ENCODE peak calls at places on chromosomes 13 and 19, in four cellular contexts. One of them, this sample, is unnamed.

GRCh38 chr19:53704011-53704410 is 72.2 kb downstream of the DPRX start:
- DNase-seq in WTC11: no peak
- DNase-seq in GM12878: no peak
- DNase-seq in HepG2: no peak
- DNase-seq in this sample: no peak

GRCh38 chr19:3604987-3605343 is 1.7 kb downstream of the TBXA2R start:
- DNase-seq in WTC11: no peak
- DNase-seq in GM12878: peak
- DNase-seq in HepG2: no peak
- DNase-seq in this sample: no peak

GRCh38 chr13:103282571-103283450 is 216.6 kb upstream of the SLC10A2 start:
- DNase-seq in WTC11: no peak
- DNase-seq in GM12878: no peak
- DNase-seq in HepG2: no peak
- DNase-seq in this sample: no peak

GRCh38 chr19:53158119-53158656 is 665 bp downstream of the ZNF347 start:
- DNase-seq in WTC11: peak
- DNase-seq in GM12878: no peak
- DNase-seq in HepG2: no peak
- DNase-seq in this sample: peak

GRCh38 chr13:108225440-108225839 is 7.2 kb downstream of the ABHD13 start:
- DNase-seq in WTC11: no peak
- DNase-seq in GM12878: no peak
- DNase-seq in HepG2: no peak
- DNase-seq in this sample: no peak

GRCh38 chr13:113432509-113433270 is 20.6 kb downstream of the ADPRHL1 start:
- DNase-seq in WTC11: no peak
- DNase-seq in GM12878: no peak
- DNase-seq in HepG2: no peak
- DNase-seq in this sample: no peak

GRCh38 chr13:40568672-40569350 is 97.6 kb downstream of the FOXO1 start:
- DNase-seq in WTC11: no peak
- DNase-seq in GM12878: no peak
- DNase-seq in HepG2: peak
- DNase-seq in this sample: no peak

GRCh38 chr13:44474122-44474910 is 100.7 kb downstream of the SERP2 start:
- DNase-seq in WTC11: no peak
- DNase-seq in GM12878: no peak
- DNase-seq in HepG2: peak
- DNase-seq in this sample: no peak

GRCh38 chr13:19586904-19587634 is 25.7 kb upstream of the TPTE2 start:
- DNase-seq in WTC11: no peak
- DNase-seq in GM12878: peak
- DNase-seq in HepG2: peak
- DNase-seq in this sample: peak

GRCh38 chr13:50123862-50124535 is 108.8 kb downstream of the KCNRG start:
- DNase-seq in WTC11: peak
- DNase-seq in GM12878: no peak
- DNase-seq in HepG2: peak
- DNase-seq in this sample: peak

GRCh38 chr13:72507394-72508199 is 219.8 kb downstream of the MZT1 start:
- DNase-seq in WTC11: no peak
- DNase-seq in GM12878: no peak
- DNase-seq in HepG2: no peak
- DNase-seq in this sample: no peak

GRCh38 chr19:57056972-57057371 is 62.8 kb upstream of the USP29 start:
- DNase-seq in WTC11: no peak
- DNase-seq in GM12878: no peak
- DNase-seq in HepG2: no peak
- DNase-seq in this sample: no peak

GRCh38 chr19:27966390-27966816 is 1246.5 kb downstream of the UQCRFS1 start:
- DNase-seq in WTC11: no peak
- DNase-seq in GM12878: no peak
- DNase-seq in HepG2: no peak
- DNase-seq in this sample: no peak

GRCh38 chr19:32373614-32374295 is 28.3 kb downstream of the ZNF507 start:
- DNase-seq in WTC11: no peak
- DNase-seq in GM12878: no peak
- DNase-seq in HepG2: peak
- DNase-seq in this sample: peak

GRCh38 chr19:17685451-17686026 is 2.6 kb downstream of the UNC13A start:
- DNase-seq in WTC11: peak
- DNase-seq in GM12878: no peak
- DNase-seq in HepG2: no peak
- DNase-seq in this sample: no peak

GRCh38 chr19:17687141-17687856 is 855 bp downstream of the UNC13A start:
- DNase-seq in WTC11: peak
- DNase-seq in GM12878: no peak
- DNase-seq in HepG2: no peak
- DNase-seq in this sample: peak

GRCh38 chr19:17686027-17686511 is 2.1 kb downstream of the UNC13A start:
- DNase-seq in WTC11: no peak
- DNase-seq in GM12878: no peak
- DNase-seq in HepG2: no peak
- DNase-seq in this sample: peak

GRCh38 chr19:17687857-17688784 is at the start of gene UNC13A:
- DNase-seq in WTC11: peak
- DNase-seq in GM12878: no peak
- DNase-seq in HepG2: no peak
- DNase-seq in this sample: peak

DNA sequence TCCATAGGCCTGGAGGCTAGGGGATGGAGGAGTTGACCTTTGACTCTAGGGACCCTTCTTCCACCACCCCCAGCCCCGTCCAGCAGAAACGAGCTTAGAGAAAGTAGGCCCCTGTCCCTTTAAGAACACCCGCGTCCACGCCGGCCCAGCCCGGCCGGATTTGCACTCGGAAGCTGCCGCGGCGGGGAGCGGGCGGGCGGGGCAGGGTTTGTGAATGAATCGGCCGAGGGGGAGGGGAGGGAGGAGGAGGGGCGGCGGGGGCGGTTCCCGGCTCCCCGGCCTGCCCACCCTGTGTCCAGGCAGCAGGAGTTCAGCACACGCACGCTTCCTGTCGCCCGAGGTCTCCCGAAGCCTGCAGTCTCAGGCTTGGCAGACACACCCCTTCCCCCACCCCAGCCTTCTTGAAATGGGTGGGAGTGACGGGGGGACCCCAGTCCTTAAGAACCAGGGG is 1.5 kb downstream of the UNC13A start:
- DNase-seq in WTC11: peak
- DNase-seq in GM12878: no peak
- DNase-seq in HepG2: no peak
- DNase-seq in this sample: peak
- TF ChIP-seq NR2C2 in WTC11: no peak
- TF ChIP-seq NR2C2 in GM12878: no peak
- TF ChIP-seq NR2C2 in HepG2: no peak
- TF ChIP-seq NR2C2 in this sample: no peak

GRCh38 chr19:33903489-33903850 is 106.8 kb downstream of the KCTD15 start:
- DNase-seq in WTC11: no peak
- DNase-seq in GM12878: no peak
- DNase-seq in HepG2: no peak
- DNase-seq in this sample: no peak
- TF ChIP-seq NR2C2 in WTC11: no peak
- TF ChIP-seq NR2C2 in GM12878: no peak
- TF ChIP-seq NR2C2 in HepG2: no peak
- TF ChIP-seq NR2C2 in this sample: no peak

DNA sequence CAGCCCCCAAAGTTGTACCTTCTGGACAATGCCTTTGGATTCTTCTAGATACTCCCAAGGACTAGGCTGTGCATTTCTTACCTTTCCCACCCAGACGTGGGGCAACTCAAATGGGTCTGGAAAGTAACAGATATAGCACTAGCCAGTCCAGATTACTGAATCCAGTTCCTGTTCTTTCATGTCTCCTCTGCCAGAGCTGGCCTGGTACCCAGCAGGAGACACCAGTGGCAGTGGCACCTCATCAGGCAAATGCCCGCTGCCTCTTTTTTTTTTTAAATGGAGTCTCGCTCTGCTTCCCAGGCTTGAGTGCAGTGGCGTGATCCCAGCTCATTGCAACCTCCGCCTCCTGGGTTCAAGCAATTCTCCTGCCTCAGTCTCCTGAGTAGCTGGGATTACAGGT is 43.2 kb downstream of the N4BP2L2 start:
- DNase-seq in WTC11: no peak
- DNase-seq in GM12878: no peak
- DNase-seq in HepG2: no peak
- DNase-seq in this sample: no peak
- TF ChIP-seq NR2C2 in WTC11: no peak
- TF ChIP-seq NR2C2 in GM12878: no peak
- TF ChIP-seq NR2C2 in HepG2: no peak
- TF ChIP-seq NR2C2 in this sample: no peak

GRCh38 chr19:37936166-37936565 is 29.2 kb downstream of the SIPA1L3 start:
- DNase-seq in WTC11: no peak
- DNase-seq in GM12878: no peak
- DNase-seq in HepG2: peak
- DNase-seq in this sample: no peak

GRCh38 chr19:37941820-37942515 is 35.0 kb downstream of the SIPA1L3 start:
- DNase-seq in WTC11: no peak
- DNase-seq in GM12878: no peak
- DNase-seq in HepG2: peak
- DNase-seq in this sample: no peak

GRCh38 chr19:37935341-37935740 is 28.3 kb downstream of the SIPA1L3 start:
- DNase-seq in WTC11: no peak
- DNase-seq in GM12878: no peak
- DNase-seq in HepG2: no peak
- DNase-seq in this sample: no peak

GRCh38 chr19:37936886-37937285 is 29.9 kb downstream of the SIPA1L3 start:
- DNase-seq in WTC11: no peak
- DNase-seq in GM12878: no peak
- DNase-seq in HepG2: no peak
- DNase-seq in this sample: no peak

DNA sequence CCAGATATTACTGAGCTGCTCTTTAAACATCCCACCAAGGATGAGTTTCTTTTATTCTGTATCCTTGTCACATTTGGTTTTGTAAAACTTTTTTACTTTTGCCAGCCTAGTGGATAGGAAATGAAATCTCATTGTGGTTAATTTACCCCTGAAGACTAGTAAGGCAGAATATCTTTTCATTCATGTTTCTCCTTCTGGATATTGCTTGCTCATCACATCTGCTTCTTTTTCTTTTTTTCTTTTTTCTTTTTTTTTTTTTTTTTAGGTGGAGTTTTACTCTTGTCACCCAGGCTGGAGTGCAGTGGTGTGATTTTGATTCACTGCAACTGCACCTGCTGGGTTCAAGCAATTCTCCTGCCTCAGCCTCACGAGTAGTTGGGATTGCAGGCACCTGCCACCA is 31.4 kb downstream of the SIPA1L3 start:
- DNase-seq in WTC11: no peak
- DNase-seq in GM12878: no peak
- DNase-seq in HepG2: no peak
- DNase-seq in this sample: no peak
- TF ChIP-seq NR2C2 in WTC11: no peak
- TF ChIP-seq NR2C2 in GM12878: no peak
- TF ChIP-seq NR2C2 in HepG2: no peak
- TF ChIP-seq NR2C2 in this sample: no peak

GRCh38 chr19:42280761-42281174 is 11.7 kb downstream of the CIC start:
- DNase-seq in WTC11: no peak
- DNase-seq in GM12878: no peak
- DNase-seq in HepG2: no peak
- DNase-seq in this sample: peak
- TF ChIP-seq NR2C2 in WTC11: no peak
- TF ChIP-seq NR2C2 in GM12878: no peak
- TF ChIP-seq NR2C2 in HepG2: no peak
- TF ChIP-seq NR2C2 in this sample: no peak

GRCh38 chr13:109668433-109669233 is 117.8 kb downstream of the IRS2 start:
- DNase-seq in WTC11: no peak
- DNase-seq in GM12878: no peak
- DNase-seq in HepG2: no peak
- DNase-seq in this sample: no peak

GRCh38 chr13:109667754-109668360 is 118.5 kb downstream of the IRS2 start:
- DNase-seq in WTC11: no peak
- DNase-seq in GM12878: no peak
- DNase-seq in HepG2: no peak
- DNase-seq in this sample: no peak

GRCh38 chr13:109665211-109665610 is 121.2 kb downstream of the IRS2 start:
- DNase-seq in WTC11: no peak
- DNase-seq in GM12878: no peak
- DNase-seq in HepG2: no peak
- DNase-seq in this sample: no peak

GRCh38 chr13:109665781-109666249 is 120.6 kb downstream of the IRS2 start:
- DNase-seq in WTC11: no peak
- DNase-seq in GM12878: no peak
- DNase-seq in HepG2: no peak
- DNase-seq in this sample: no peak

GRCh38 chr13:109666656-109667448 is 119.5 kb downstream of the IRS2 start:
- DNase-seq in WTC11: no peak
- DNase-seq in GM12878: no peak
- DNase-seq in HepG2: no peak
- DNase-seq in this sample: no peak
- TF ChIP-seq NR2C2 in WTC11: no peak
- TF ChIP-seq NR2C2 in GM12878: no peak
- TF ChIP-seq NR2C2 in HepG2: no peak
- TF ChIP-seq NR2C2 in this sample: no peak